ENCODE peak calls at places on chromosome 9, in nine cellular contexts. G is sigmoid colon, P is spleen, W is body of pancreas, Z is IMR-90, C is tibial nerve, M is uterus, U is esophagus squamous epithelium, X is A549. D is an unnamed sample. For H3K9me3, the result is how much of the 10 kb centered on the place peaks cover.

GRCh38 chr9:120735415-120736126 is 21.3 kb upstream of the MEGF9 start:
- DNase-seq in G (no peak), P (peak), W (peak), Z (peak), C (no peak), M (no peak), U (no peak), X (no peak), D (no peak)

GRCh38 chr9:77817590-77818311 is 169.6 kb upstream of the GNA14 start:
- DNase-seq in G (no peak), P (no peak), W (no peak), Z (no peak), C (no peak), M (no peak), U (no peak), X (no peak), D (no peak)

GRCh38 chr9:137688725-137689124 is 69.9 kb downstream of the EHMT1 start:
- DNase-seq in G (no peak), P (no peak), W (no peak), Z (no peak), C (no peak), M (no peak), U (no peak), X (no peak), D (no peak)

GRCh38 chr9:129328357-129329103 is 150.5 kb upstream of the IER5L start:
- DNase-seq in G (peak), P (no peak), W (no peak), Z (no peak), C (no peak), M (no peak), U (no peak), X (no peak), D (no peak)

GRCh38 chr9:27771803-27772545 is 198.7 kb upstream of the C9orf72 start:
- DNase-seq in G (no peak), P (no peak), W (no peak), Z (no peak), C (no peak), M (no peak), U (no peak), X (no peak), D (no peak)

GRCh38 chr9:128689820-128690683 is 1.0 kb downstream of the SET start:
- DNase-seq in G (peak), P (peak), W (peak), Z (peak), C (no peak), M (peak), U (no peak), X (peak), D (no peak)

GRCh38 chr9:32603914-32604852 is 31.2 kb upstream of the NDUFB6 start:
- DNase-seq in G (no peak), P (no peak), W (no peak), Z (no peak), C (no peak), M (no peak), U (no peak), X (peak), D (no peak)

GRCh38 chr9:121860744-121861143 is 209.3 kb downstream of the DAB2IP start:
- DNase-seq in G (peak), P (no peak), W (no peak), Z (peak), C (peak), M (peak), U (no peak), X (no peak), D (no peak)

GRCh38 chr9:135925496-135926133 is 18.3 kb upstream of the CAMSAP1 start:
- DNase-seq in G (no peak), P (no peak), W (no peak), Z (peak), C (no peak), M (no peak), U (no peak), X (no peak), D (no peak)

GRCh38 chr9:121741198-121741918 is 89.9 kb downstream of the DAB2IP start:
- DNase-seq in G (no peak), P (no peak), W (no peak), Z (no peak), C (no peak), M (no peak), U (no peak), X (no peak), D (no peak)

GRCh38 chr9:90539266-90539665 is 103.4 kb downstream of the DIRAS2 start:
- DNase-seq in G (no peak), P (no peak), W (no peak), Z (no peak), C (no peak), M (no peak), U (no peak), X (no peak), D (no peak)

GRCh38 chr9:21502586-21502985 is 20.5 kb upstream of the IFNE start:
- DNase-seq in G (no peak), P (no peak), W (no peak), Z (no peak), C (no peak), M (no peak), U (no peak), X (no peak), D (no peak)

GRCh38 chr9:136093995-136094881 is 851 bp downstream of the NACC2 start:
- DNase-seq in G (peak), P (peak), W (peak), Z (peak), C (peak), M (peak), U (no peak), X (peak), D (peak)

GRCh38 chr9:7369384-7369821 is 430.2 kb downstream of the DMAC1 start:
- DNase-seq in G (no peak), P (no peak), W (no peak), Z (no peak), C (no peak), M (no peak), U (no peak), X (no peak), D (no peak)

GRCh38 chr9:78609471-78609870 is 312.5 kb downstream of the PSAT1 start:
- DNase-seq in G (no peak), P (no peak), W (no peak), Z (no peak), C (no peak), M (no peak), U (no peak), X (no peak), D (no peak)

GRCh38 chr9:115267788-115268187 is 149.8 kb upstream of the TNC start:
- DNase-seq in G (no peak), P (no peak), W (no peak), Z (peak), C (no peak), M (no peak), U (no peak), X (no peak), D (no peak)

GRCh38 chr9:105141448-105142101 is 102.9 kb upstream of the SLC44A1 start:
- DNase-seq in G (no peak), P (no peak), W (peak), Z (no peak), C (no peak), M (no peak), U (no peak), X (no peak), D (peak)

GRCh38 chr9:134243778-134244467 is 79.6 kb upstream of the RNU6ATAC start:
- DNase-seq in G (no peak), P (peak), W (peak), Z (peak), C (no peak), M (no peak), U (no peak), X (no peak), D (no peak)

GRCh38 chr9:134063088-134063875 is 4.5 kb downstream of the BRD3 start:
- DNase-seq in G (peak), P (peak), W (no peak), Z (no peak), C (no peak), M (no peak), U (no peak), X (no peak), D (no peak)

GRCh38 chr9:126000731-126001580 is 253.8 kb downstream of the PBX3 start:
- DNase-seq in G (peak), P (no peak), W (no peak), Z (no peak), C (no peak), M (no peak), U (no peak), X (no peak), D (no peak)

GRCh38 chr9:72577212-72577753 is 55.9 kb downstream of the TMC1 start:
- DNase-seq in G (no peak), P (no peak), W (peak), Z (peak), C (no peak), M (peak), U (no peak), X (peak), D (no peak)
- TF ChIP-seq POLR2A in G (no peak), P (no peak), W (no peak), Z (no peak), C (no peak), M (no peak), U (no peak), X (no peak), D (no peak)

GRCh38 chr9:109715340-109715739 is 64.7 kb upstream of the PALM2AKAP2 start:
- DNase-seq in G (no peak), P (no peak), W (no peak), Z (no peak), C (no peak), M (no peak), U (no peak), X (no peak), D (no peak)
- H3K9me3 ChIP-seq in G (under half), P (under half), W (under half), Z (under half), C (under half), M (under half), U (under half), X (under half), D (under half)

GRCh38 chr9:72271617-72272478 is 93.2 kb downstream of the ZFAND5 start:
- DNase-seq in G (no peak), P (no peak), W (peak), Z (peak), C (no peak), M (peak), U (no peak), X (peak), D (peak)
- TF ChIP-seq CTCF in G (peak), P (peak), W (peak), Z (peak), C (peak), M (peak), U (peak), X (peak), D (peak)

DNA sequence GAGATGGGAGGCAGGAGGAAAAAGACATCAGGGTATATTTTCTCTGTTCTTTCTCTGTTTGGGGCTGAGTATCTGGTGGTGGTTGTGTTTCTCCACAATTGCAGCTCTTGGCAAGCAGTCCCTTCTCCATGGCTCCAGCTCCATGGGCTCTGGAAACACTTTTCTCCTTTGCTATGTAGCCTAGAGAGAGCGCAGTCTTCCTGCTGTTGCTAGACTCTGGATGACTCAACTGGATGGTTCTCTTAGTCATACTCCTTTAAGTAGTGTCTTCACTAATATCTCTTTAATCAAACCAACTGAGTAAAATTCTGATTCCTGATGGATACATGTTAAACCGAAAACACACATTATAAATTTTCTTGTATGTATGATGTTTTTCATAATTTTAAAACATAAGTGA is 3.3 kb upstream of the PLGRKT start:
- DNase-seq in G (no peak), P (no peak), W (no peak), Z (peak), C (no peak), M (no peak), U (no peak), X (no peak), D (no peak)
- TF ChIP-seq POLR2A in G (no peak), P (no peak), W (no peak), Z (no peak), C (no peak), M (no peak), U (no peak), X (no peak), D (no peak)

GRCh38 chr9:118595719-118596305 is 773.4 kb downstream of the BRINP1 start:
- DNase-seq in G (peak), P (no peak), W (no peak), Z (no peak), C (no peak), M (no peak), U (no peak), X (peak), D (peak)
- H3K9me3 ChIP-seq in G (under half), P (under half), W (under half), Z (under half), C (under half), M (under half), U (under half), X (under half), D (under half)

D was measured in adrenal gland.